ENCODE peak calls at places on chromosomes 16 and 17, in ten cellular contexts. One of them, this sample, is unnamed.

GRCh38 chr16:66304151-66304550 is 62.3 kb upstream of the CDH5 start:
- DNase-seq in Karpas-422: no peak
- DNase-seq in heart right ventricle: no peak
- DNase-seq in cardiac muscle cell: peak
- DNase-seq in DND-41: no peak
- DNase-seq in GM23248: peak
- DNase-seq in mammary epithelial cell: no peak
- DNase-seq in ovary: no peak
- DNase-seq in dorsolateral prefrontal cortex: no peak
- DNase-seq in HCT116: no peak
- DNase-seq in this sample: no peak

GRCh38 chr17:40158438-40158837 is 18.1 kb downstream of the CASC3 start:
- DNase-seq in Karpas-422: no peak
- DNase-seq in heart right ventricle: no peak
- DNase-seq in cardiac muscle cell: peak
- DNase-seq in DND-41: no peak
- DNase-seq in GM23248: no peak
- DNase-seq in mammary epithelial cell: no peak
- DNase-seq in ovary: no peak
- DNase-seq in dorsolateral prefrontal cortex: no peak
- DNase-seq in HCT116: no peak
- DNase-seq in this sample: no peak

GRCh38 chr17:76714822-76715461 is 4.2 kb upstream of the MXRA7 start:
- DNase-seq in Karpas-422: peak
- DNase-seq in heart right ventricle: peak
- DNase-seq in cardiac muscle cell: peak
- DNase-seq in DND-41: peak
- DNase-seq in GM23248: peak
- DNase-seq in mammary epithelial cell: no peak
- DNase-seq in ovary: peak
- DNase-seq in dorsolateral prefrontal cortex: peak
- DNase-seq in HCT116: no peak
- DNase-seq in this sample: peak

GRCh38 chr16:71489122-71489521 is at the start of gene ZNF19:
- DNase-seq in Karpas-422: no peak
- DNase-seq in heart right ventricle: no peak
- DNase-seq in cardiac muscle cell: no peak
- DNase-seq in DND-41: no peak
- DNase-seq in GM23248: no peak
- DNase-seq in mammary epithelial cell: no peak
- DNase-seq in ovary: no peak
- DNase-seq in dorsolateral prefrontal cortex: no peak
- DNase-seq in HCT116: no peak
- DNase-seq in this sample: no peak

GRCh38 chr17:80029235-80029974 is 6.3 kb downstream of the TBC1D16 start:
- DNase-seq in Karpas-422: no peak
- DNase-seq in heart right ventricle: peak
- DNase-seq in cardiac muscle cell: peak
- DNase-seq in DND-41: peak
- DNase-seq in GM23248: peak
- DNase-seq in mammary epithelial cell: peak
- DNase-seq in ovary: peak
- DNase-seq in dorsolateral prefrontal cortex: no peak
- DNase-seq in HCT116: no peak
- DNase-seq in this sample: peak

GRCh38 chr16:27723711-27724490 is 174.0 kb downstream of the KATNIP start:
- DNase-seq in Karpas-422: no peak
- DNase-seq in heart right ventricle: no peak
- DNase-seq in cardiac muscle cell: no peak
- DNase-seq in DND-41: no peak
- DNase-seq in GM23248: no peak
- DNase-seq in mammary epithelial cell: no peak
- DNase-seq in ovary: peak
- DNase-seq in dorsolateral prefrontal cortex: peak
- DNase-seq in HCT116: no peak
- DNase-seq in this sample: peak

GRCh38 chr17:79616801-79617200 is 6.0 kb upstream of the RBFOX3 start:
- DNase-seq in Karpas-422: no peak
- DNase-seq in heart right ventricle: no peak
- DNase-seq in cardiac muscle cell: no peak
- DNase-seq in DND-41: no peak
- DNase-seq in GM23248: no peak
- DNase-seq in mammary epithelial cell: no peak
- DNase-seq in ovary: no peak
- DNase-seq in dorsolateral prefrontal cortex: peak
- DNase-seq in HCT116: no peak
- DNase-seq in this sample: no peak

GRCh38 chr16:74309789-74310781 is 13.5 kb downstream of the PSMD7 start:
- DNase-seq in Karpas-422: peak
- DNase-seq in heart right ventricle: no peak
- DNase-seq in cardiac muscle cell: peak
- DNase-seq in DND-41: peak
- DNase-seq in GM23248: peak
- DNase-seq in mammary epithelial cell: peak
- DNase-seq in ovary: no peak
- DNase-seq in dorsolateral prefrontal cortex: no peak
- DNase-seq in HCT116: peak
- DNase-seq in this sample: peak

GRCh38 chr17:15920758-15921239 is 24.1 kb upstream of the ADORA2B start:
- DNase-seq in Karpas-422: no peak
- DNase-seq in heart right ventricle: no peak
- DNase-seq in cardiac muscle cell: peak
- DNase-seq in DND-41: no peak
- DNase-seq in GM23248: peak
- DNase-seq in mammary epithelial cell: peak
- DNase-seq in ovary: no peak
- DNase-seq in dorsolateral prefrontal cortex: no peak
- DNase-seq in HCT116: peak
- DNase-seq in this sample: peak

GRCh38 chr16:48511071-48511540 is 98.9 kb downstream of the N4BP1 start:
- DNase-seq in Karpas-422: no peak
- DNase-seq in heart right ventricle: no peak
- DNase-seq in cardiac muscle cell: peak
- DNase-seq in DND-41: no peak
- DNase-seq in GM23248: peak
- DNase-seq in mammary epithelial cell: peak
- DNase-seq in ovary: no peak
- DNase-seq in dorsolateral prefrontal cortex: no peak
- DNase-seq in HCT116: no peak
- DNase-seq in this sample: peak

GRCh38 chr17:57739402-57740224 is 5.5 kb downstream of the CCDC182 start:
- DNase-seq in Karpas-422: peak
- DNase-seq in heart right ventricle: no peak
- DNase-seq in cardiac muscle cell: peak
- DNase-seq in DND-41: peak
- DNase-seq in GM23248: peak
- DNase-seq in mammary epithelial cell: peak
- DNase-seq in ovary: no peak
- DNase-seq in dorsolateral prefrontal cortex: no peak
- DNase-seq in HCT116: peak
- DNase-seq in this sample: peak

GRCh38 chr17:55319933-55320593 is 55.3 kb downstream of the HLF start:
- DNase-seq in Karpas-422: no peak
- DNase-seq in heart right ventricle: no peak
- DNase-seq in cardiac muscle cell: no peak
- DNase-seq in DND-41: no peak
- DNase-seq in GM23248: no peak
- DNase-seq in mammary epithelial cell: no peak
- DNase-seq in ovary: no peak
- DNase-seq in dorsolateral prefrontal cortex: no peak
- DNase-seq in HCT116: no peak
- DNase-seq in this sample: no peak

GRCh38 chr17:55318715-55319487 is 54.1 kb downstream of the HLF start:
- DNase-seq in Karpas-422: no peak
- DNase-seq in heart right ventricle: no peak
- DNase-seq in cardiac muscle cell: no peak
- DNase-seq in DND-41: no peak
- DNase-seq in GM23248: no peak
- DNase-seq in mammary epithelial cell: no peak
- DNase-seq in ovary: no peak
- DNase-seq in dorsolateral prefrontal cortex: no peak
- DNase-seq in HCT116: no peak
- DNase-seq in this sample: no peak

GRCh38 chr17:55322451-55322985 is 57.8 kb downstream of the HLF start:
- DNase-seq in Karpas-422: no peak
- DNase-seq in heart right ventricle: no peak
- DNase-seq in cardiac muscle cell: no peak
- DNase-seq in DND-41: no peak
- DNase-seq in GM23248: no peak
- DNase-seq in mammary epithelial cell: no peak
- DNase-seq in ovary: no peak
- DNase-seq in dorsolateral prefrontal cortex: no peak
- DNase-seq in HCT116: no peak
- DNase-seq in this sample: no peak

GRCh38 chr17:55321507-55322064 is 56.8 kb downstream of the HLF start:
- DNase-seq in Karpas-422: no peak
- DNase-seq in heart right ventricle: no peak
- DNase-seq in cardiac muscle cell: no peak
- DNase-seq in DND-41: no peak
- DNase-seq in GM23248: no peak
- DNase-seq in mammary epithelial cell: no peak
- DNase-seq in ovary: no peak
- DNase-seq in dorsolateral prefrontal cortex: no peak
- DNase-seq in HCT116: no peak
- DNase-seq in this sample: no peak

DNA sequence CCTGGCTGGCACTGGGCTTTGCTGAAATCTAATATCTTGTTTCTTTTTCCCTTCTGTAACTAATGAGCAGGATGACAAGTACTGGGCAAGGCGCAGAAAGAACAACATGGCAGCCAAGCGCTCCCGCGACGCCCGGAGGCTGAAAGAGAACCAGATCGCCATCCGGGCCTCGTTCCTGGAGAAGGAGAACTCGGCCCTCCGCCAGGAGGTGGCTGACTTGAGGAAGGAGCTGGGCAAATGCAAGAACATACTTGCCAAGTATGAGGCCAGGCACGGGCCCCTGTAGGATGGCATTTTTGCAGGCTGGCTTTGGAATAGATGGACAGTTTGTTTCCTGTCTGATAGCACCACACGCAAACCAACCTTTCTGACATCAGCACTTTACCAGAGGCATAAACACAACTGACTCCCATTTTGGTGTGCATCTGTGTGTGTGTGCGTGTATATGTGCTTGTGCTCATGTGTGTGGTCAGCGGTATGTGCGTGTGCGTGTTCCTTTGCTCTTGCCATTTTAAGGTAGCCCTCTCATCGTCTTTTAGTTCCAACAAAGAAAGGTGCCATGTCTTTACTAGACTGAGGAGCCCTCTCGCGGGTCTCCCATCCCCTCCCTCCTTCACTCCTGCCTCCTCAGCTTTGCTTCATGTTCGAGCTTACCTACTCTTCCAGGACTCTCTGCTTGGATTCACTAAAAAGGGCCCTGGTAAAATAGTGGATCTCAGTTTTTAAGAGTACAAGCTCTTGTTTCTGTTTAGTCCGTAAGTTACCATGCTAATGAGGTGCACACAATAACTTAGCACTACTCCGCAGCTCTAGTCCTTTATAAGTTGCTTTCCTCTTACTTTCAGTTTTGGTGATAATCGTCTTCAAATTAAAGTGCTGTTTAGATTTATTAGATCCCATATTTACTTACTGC is 56.1 kb downstream of the HLF start:
- DNase-seq in Karpas-422: no peak
- DNase-seq in heart right ventricle: no peak
- DNase-seq in cardiac muscle cell: no peak
- DNase-seq in DND-41: no peak
- DNase-seq in GM23248: no peak
- DNase-seq in mammary epithelial cell: peak
- DNase-seq in ovary: no peak
- DNase-seq in dorsolateral prefrontal cortex: no peak
- DNase-seq in HCT116: no peak
- DNase-seq in this sample: no peak
- H3K4me3 ChIP-seq in Karpas-422: no peak
- H3K4me3 ChIP-seq in heart right ventricle: no peak
- H3K4me3 ChIP-seq in cardiac muscle cell: no peak
- H3K4me3 ChIP-seq in DND-41: no peak
- H3K4me3 ChIP-seq in GM23248: no peak
- H3K4me3 ChIP-seq in mammary epithelial cell: no peak
- H3K4me3 ChIP-seq in ovary: peak
- H3K4me3 ChIP-seq in dorsolateral prefrontal cortex: no peak
- H3K4me3 ChIP-seq in HCT116: no peak
- H3K4me3 ChIP-seq in this sample: no peak

GRCh38 chr16:8346291-8346690 is 244.0 kb downstream of the TMEM114 start:
- DNase-seq in Karpas-422: peak
- DNase-seq in heart right ventricle: no peak
- DNase-seq in cardiac muscle cell: no peak
- DNase-seq in DND-41: peak
- DNase-seq in GM23248: peak
- DNase-seq in mammary epithelial cell: no peak
- DNase-seq in ovary: no peak
- DNase-seq in dorsolateral prefrontal cortex: no peak
- DNase-seq in HCT116: no peak
- DNase-seq in this sample: peak
- H3K27ac ChIP-seq in Karpas-422: no peak
- H3K27ac ChIP-seq in heart right ventricle: no peak
- H3K27ac ChIP-seq in cardiac muscle cell: no peak
- H3K27ac ChIP-seq in DND-41: no peak
- H3K27ac ChIP-seq in GM23248: no peak
- H3K27ac ChIP-seq in mammary epithelial cell: no peak
- H3K27ac ChIP-seq in ovary: no peak
- H3K27ac ChIP-seq in dorsolateral prefrontal cortex: no peak
- H3K27ac ChIP-seq in HCT116: no peak
- H3K27ac ChIP-seq in this sample: no peak

DNA sequence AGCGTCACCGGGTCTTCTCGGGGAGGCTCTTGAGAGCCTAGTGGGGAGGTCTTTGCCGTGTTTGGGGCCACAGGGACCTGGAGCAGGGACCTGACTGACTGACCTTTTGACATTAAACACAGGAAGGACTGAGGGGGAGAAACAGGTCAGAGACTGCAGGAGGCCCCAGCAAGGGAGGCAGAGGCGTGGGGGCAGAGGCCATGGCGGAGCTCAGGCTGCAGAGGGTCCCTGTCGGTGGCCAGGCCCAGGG is 41.6 kb upstream of the GSE1 start:
- DNase-seq in Karpas-422: no peak
- DNase-seq in heart right ventricle: no peak
- DNase-seq in cardiac muscle cell: no peak
- DNase-seq in DND-41: no peak
- DNase-seq in GM23248: no peak
- DNase-seq in mammary epithelial cell: no peak
- DNase-seq in ovary: no peak
- DNase-seq in dorsolateral prefrontal cortex: no peak
- DNase-seq in HCT116: no peak
- DNase-seq in this sample: no peak
- H3K4me3 ChIP-seq in Karpas-422: no peak
- H3K4me3 ChIP-seq in heart right ventricle: no peak
- H3K4me3 ChIP-seq in cardiac muscle cell: no peak
- H3K4me3 ChIP-seq in DND-41: no peak
- H3K4me3 ChIP-seq in GM23248: no peak
- H3K4me3 ChIP-seq in mammary epithelial cell: no peak
- H3K4me3 ChIP-seq in ovary: no peak
- H3K4me3 ChIP-seq in dorsolateral prefrontal cortex: no peak
- H3K4me3 ChIP-seq in HCT116: no peak
- H3K4me3 ChIP-seq in this sample: no peak

GRCh38 chr17:1108810-1109605 is 70.8 kb downstream of the ABR start:
- DNase-seq in Karpas-422: peak
- DNase-seq in heart right ventricle: peak
- DNase-seq in cardiac muscle cell: peak
- DNase-seq in DND-41: peak
- DNase-seq in GM23248: peak
- DNase-seq in mammary epithelial cell: peak
- DNase-seq in ovary: peak
- DNase-seq in dorsolateral prefrontal cortex: no peak
- DNase-seq in HCT116: no peak
- DNase-seq in this sample: no peak
- H3K27ac ChIP-seq in Karpas-422: peak
- H3K27ac ChIP-seq in heart right ventricle: peak
- H3K27ac ChIP-seq in cardiac muscle cell: peak
- H3K27ac ChIP-seq in DND-41: peak
- H3K27ac ChIP-seq in GM23248: peak
- H3K27ac ChIP-seq in mammary epithelial cell: peak
- H3K27ac ChIP-seq in ovary: peak
- H3K27ac ChIP-seq in dorsolateral prefrontal cortex: peak
- H3K27ac ChIP-seq in HCT116: peak
- H3K27ac ChIP-seq in this sample: no peak

This sample was measured in SJCRH30.